ENCODE peak calls at places on chromosome 4, in nine cellular contexts. A is neural crest cell; I is CD4-positive, alpha-beta T cell; N is mammary epithelial cell; Z is epithelial cell of esophagus; Q is astrocyte of the spinal cord; E is fibroblast of lung; K is hepatocyte; H is colonic mucosa. J is an unnamed sample.

GRCh38 chr4:76016383-76016782 is 6.9 kb downstream of the CXCL10 start:
- DNase-seq in A (no peak), I (no peak), N (peak), Z (peak), Q (no peak), E (no peak), K (no peak), H (no peak), J (no peak)

GRCh38 chr4:185421366-185422124 is 4.2 kb downstream of the UFSP2 start:
- DNase-seq in A (no peak), I (no peak), N (no peak), Z (no peak), Q (peak), E (peak), K (no peak), H (no peak), J (no peak)

GRCh38 chr4:42080284-42080683 is 72.2 kb downstream of the BEND4 start:
- DNase-seq in A (no peak), I (no peak), N (no peak), Z (no peak), Q (no peak), E (no peak), K (no peak), H (no peak), J (no peak)

GRCh38 chr4:182206266-182206665 is 36.9 kb upstream of the TENM3 start:
- DNase-seq in A (no peak), I (no peak), N (no peak), Z (no peak), Q (no peak), E (no peak), K (no peak), H (no peak), J (no peak)

GRCh38 chr4:74431113-74431826 is 13.7 kb upstream of the AREG start:
- DNase-seq in A (no peak), I (no peak), N (peak), Z (no peak), Q (peak), E (no peak), K (no peak), H (no peak), J (no peak)

GRCh38 chr4:76688737-76689078 is 209.2 kb downstream of the SOWAHB start:
- DNase-seq in A (no peak), I (no peak), N (no peak), Z (peak), Q (peak), E (peak), K (no peak), H (no peak), J (no peak)

GRCh38 chr4:161577604-161578301 is 586.0 kb downstream of the FSTL5 start:
- DNase-seq in A (no peak), I (no peak), N (peak), Z (peak), Q (peak), E (peak), K (peak), H (no peak), J (no peak)

GRCh38 chr4:10032625-10033024 is 11.3 kb upstream of the SLC2A9 start:
- DNase-seq in A (no peak), I (no peak), N (peak), Z (peak), Q (no peak), E (peak), K (no peak), H (no peak), J (no peak)

GRCh38 chr4:8920289-8920965 is 48.8 kb upstream of the HMX1 start:
- DNase-seq in A (no peak), I (no peak), N (no peak), Z (no peak), Q (no peak), E (no peak), K (peak), H (peak), J (no peak)

GRCh38 chr4:1405636-1406415 is 416 bp downstream of the NKX1-1 start:
- DNase-seq in A (no peak), I (no peak), N (no peak), Z (no peak), Q (no peak), E (no peak), K (peak), H (peak), J (no peak)

GRCh38 chr4:151957163-151957562 is 196.4 kb upstream of the GATB start:
- DNase-seq in A (peak), I (no peak), N (no peak), Z (no peak), Q (peak), E (peak), K (peak), H (no peak), J (no peak)

GRCh38 chr4:78322032-78322431 is 229.5 kb upstream of the ANXA3 start:
- DNase-seq in A (no peak), I (no peak), N (no peak), Z (no peak), Q (no peak), E (no peak), K (no peak), H (no peak), J (no peak)

GRCh38 chr4:2731907-2732314 is 24.2 kb downstream of the TNIP2 start:
- DNase-seq in A (no peak), I (no peak), N (no peak), Z (no peak), Q (no peak), E (no peak), K (no peak), H (no peak), J (no peak)

GRCh38 chr4:80215449-80216052 is 18.2 kb downstream of the PRDM8 start:
- DNase-seq in A (no peak), I (no peak), N (no peak), Z (peak), Q (peak), E (peak), K (peak), H (no peak), J (no peak)

GRCh38 chr4:140223056-140223810 is 69.2 kb upstream of the MAML3 start:
- DNase-seq in A (no peak), I (no peak), N (no peak), Z (peak), Q (peak), E (peak), K (no peak), H (no peak), J (no peak)

GRCh38 chr4:25215506-25215905 is 18.3 kb upstream of the PI4K2B start:
- DNase-seq in A (no peak), I (no peak), N (no peak), Z (no peak), Q (no peak), E (no peak), K (no peak), H (no peak), J (no peak)

GRCh38 chr4:144655491-144655890 is 9.5 kb downstream of the HHIP start:
- DNase-seq in A (no peak), I (no peak), N (no peak), Z (no peak), Q (no peak), E (peak), K (no peak), H (no peak), J (no peak)

GRCh38 chr4:15729910-15730533 is 27.2 kb downstream of the BST1 start:
- DNase-seq in A (no peak), I (no peak), N (peak), Z (peak), Q (peak), E (peak), K (peak), H (peak), J (no peak)

GRCh38 chr4:147909225-147909624 is 177.3 kb downstream of the ARHGAP10 start:
- DNase-seq in A (no peak), I (no peak), N (no peak), Z (no peak), Q (no peak), E (no peak), K (no peak), H (no peak), J (no peak)

GRCh38 chr4:107832275-107832807 is 7.6 kb downstream of the SGMS2 start:
- DNase-seq in A (no peak), I (no peak), N (no peak), Z (no peak), Q (no peak), E (no peak), K (no peak), H (no peak), J (no peak)

GRCh38 chr4:48827622-48828021 is 3.3 kb upstream of the OCIAD1 start:
- DNase-seq in A (no peak), I (no peak), N (no peak), Z (no peak), Q (no peak), E (no peak), K (no peak), H (no peak), J (no peak)

GRCh38 chr4:71429962-71430361 is 91.1 kb downstream of the SLC4A4 start:
- DNase-seq in A (no peak), I (no peak), N (no peak), Z (no peak), Q (no peak), E (no peak), K (no peak), H (no peak), J (no peak)

GRCh38 chr4:83248486-83248885 is 36.1 kb downstream of the COQ2 start:
- DNase-seq in A (no peak), I (no peak), N (peak), Z (peak), Q (peak), E (no peak), K (no peak), H (peak), J (no peak)

GRCh38 chr4:121794505-121795192 is 6.5 kb upstream of the EXOSC9 start:
- DNase-seq in A (no peak), I (no peak), N (no peak), Z (no peak), Q (no peak), E (peak), K (peak), H (no peak), J (no peak)

GRCh38 chr4:22897520-22898108 is 204.9 kb downstream of the GBA3 start:
- DNase-seq in A (peak), I (no peak), N (peak), Z (peak), Q (peak), E (peak), K (peak), H (no peak), J (no peak)

GRCh38 chr4:47000406-47000805 is 7.0 kb upstream of the GABRA4 start:
- DNase-seq in A (no peak), I (no peak), N (no peak), Z (no peak), Q (no peak), E (no peak), K (no peak), H (no peak), J (no peak)

GRCh38 chr4:46999584-46999983 is 6.2 kb upstream of the GABRA4 start:
- DNase-seq in A (no peak), I (no peak), N (no peak), Z (peak), Q (no peak), E (peak), K (no peak), H (no peak), J (no peak)

GRCh38 chr4:47002593-47002992 is 9.2 kb upstream of the GABRA4 start:
- DNase-seq in A (no peak), I (no peak), N (peak), Z (no peak), Q (peak), E (peak), K (no peak), H (no peak), J (no peak)
- TF ChIP-seq CTCF in A (peak), I (no peak), N (peak), Z (peak), Q (peak), E (peak), K (peak), H (no peak), J (no peak)

GRCh38 chr4:6079965-6080364 is 61.7 kb upstream of the C4orf50 start:
- DNase-seq in A (no peak), I (no peak), N (no peak), Z (no peak), Q (no peak), E (no peak), K (no peak), H (no peak), J (no peak)

GRCh38 chr4:6071959-6072720 is 53.9 kb upstream of the C4orf50 start:
- DNase-seq in A (no peak), I (no peak), N (no peak), Z (no peak), Q (no peak), E (no peak), K (peak), H (no peak), J (no peak)

GRCh38 chr4:6074723-6075122 is 56.5 kb upstream of the C4orf50 start:
- DNase-seq in A (no peak), I (no peak), N (no peak), Z (no peak), Q (no peak), E (no peak), K (no peak), H (no peak), J (no peak)

GRCh38 chr4:6071191-6071958 is 53.1 kb upstream of the C4orf50 start:
- DNase-seq in A (no peak), I (no peak), N (no peak), Z (no peak), Q (no peak), E (no peak), K (no peak), H (no peak), J (no peak)

GRCh38 chr4:6076391-6076790 is 58.2 kb upstream of the C4orf50 start:
- DNase-seq in A (no peak), I (no peak), N (no peak), Z (no peak), Q (no peak), E (no peak), K (no peak), H (no peak), J (no peak)
- TF ChIP-seq CTCF in A (peak), I (no peak), N (no peak), Z (no peak), Q (no peak), E (no peak), K (no peak), H (no peak), J (no peak)

DNA sequence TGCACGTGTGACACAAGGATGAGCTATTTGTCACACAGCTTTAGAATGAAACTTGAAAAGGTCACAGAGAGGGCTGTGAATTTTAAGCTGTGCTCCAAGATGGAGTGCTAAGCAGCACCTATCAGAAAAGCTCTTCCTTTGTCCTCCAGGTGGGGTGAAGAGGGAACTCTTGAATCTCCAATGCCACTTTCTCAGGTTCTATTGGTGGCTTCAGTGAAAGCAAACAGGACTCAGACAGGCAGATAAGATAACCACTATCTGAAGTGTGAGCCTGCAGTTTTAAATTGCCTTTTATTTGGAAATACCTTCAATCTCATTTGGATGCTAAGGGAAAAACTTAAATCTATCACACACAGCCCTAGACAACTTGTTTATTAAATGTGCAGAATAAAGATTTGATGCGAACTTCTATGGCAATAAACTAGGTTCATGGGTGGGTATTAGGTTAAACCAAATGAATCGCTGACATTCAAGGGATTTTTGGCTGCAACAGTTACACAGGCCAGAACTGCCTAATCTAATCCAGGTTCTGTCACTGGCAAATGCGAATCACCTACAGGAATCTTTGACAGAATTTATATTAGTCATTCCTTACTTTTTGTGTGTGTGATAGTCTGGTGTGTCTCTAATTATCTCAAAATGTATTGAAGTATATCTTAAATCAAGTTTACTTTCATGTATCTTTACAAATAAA is 13.6 kb upstream of the PDGFRA start:
- DNase-seq in A (no peak), I (no peak), N (no peak), Z (no peak), Q (no peak), E (no peak), K (no peak), H (no peak), J (no peak)
- TF ChIP-seq CTCF in A (no peak), I (no peak), N (no peak), Z (no peak), Q (no peak), E (no peak), K (no peak), H (no peak), J (no peak)

GRCh38 chr4:86818845-86819244 is 30.3 kb downstream of the SLC10A6 start:
- DNase-seq in A (no peak), I (no peak), N (no peak), Z (no peak), Q (no peak), E (no peak), K (peak), H (no peak), J (no peak)
- TF ChIP-seq CTCF in A (no peak), I (no peak), N (no peak), Z (no peak), Q (no peak), E (no peak), K (peak), H (no peak), J (no peak)

DNA sequence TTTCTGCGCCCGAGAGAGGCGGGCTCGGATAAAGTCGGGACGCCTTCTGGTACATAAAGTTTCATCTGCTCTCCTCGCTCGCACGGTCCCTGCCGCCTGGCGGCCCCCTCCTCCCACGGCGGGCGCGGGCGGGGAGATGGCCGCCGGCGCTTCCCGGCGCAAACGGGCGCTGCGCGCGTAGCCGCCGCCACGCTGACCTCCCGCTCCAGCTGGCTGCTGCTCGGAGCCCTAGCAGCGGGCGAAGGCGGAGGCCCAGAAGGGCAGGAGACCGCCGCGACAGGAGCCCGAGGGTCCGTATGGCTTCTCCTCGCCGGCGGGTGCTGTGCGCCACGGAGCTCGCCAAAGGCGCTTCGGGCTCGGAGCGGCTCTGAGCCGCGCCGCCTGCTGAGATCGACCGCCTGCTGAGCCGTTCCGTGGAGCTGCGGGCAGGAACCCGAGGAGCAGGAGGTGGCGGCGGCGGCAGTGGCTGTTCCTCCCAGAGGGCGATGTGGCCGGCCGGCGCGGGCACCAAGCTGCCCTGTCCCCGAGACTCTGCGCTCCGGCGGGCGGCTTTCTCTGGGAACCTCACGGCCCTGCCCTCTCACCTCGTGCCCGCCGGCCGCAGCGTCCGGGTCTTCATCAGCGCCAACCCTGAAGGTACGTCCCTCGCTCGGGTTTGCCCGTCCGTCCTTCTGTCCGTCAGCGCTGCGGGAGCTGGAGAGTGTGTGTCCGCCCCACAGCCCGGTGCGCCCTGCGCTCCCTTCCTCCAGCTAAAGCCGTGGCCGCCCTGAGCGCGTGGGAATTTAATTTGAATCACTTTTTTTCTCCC is at the start of gene NWD2:
- DNase-seq in A (peak), I (no peak), N (peak), Z (peak), Q (peak), E (peak), K (peak), H (peak), J (no peak)
- TF ChIP-seq CTCF in A (peak), I (no peak), N (no peak), Z (no peak), Q (no peak), E (no peak), K (no peak), H (no peak), J (no peak)

J was measured in omental fat pad.